ENCODE peak calls at places on chromosomes 5 and 9, in ten cellular contexts. R is fibroblast of gingiva; G is PC-3; P is KBM-7; S is effector CD4-positive, alpha-beta T cell; C is neural progenitor cell; E is GM23248; U is GDM1; W is activated T-cell treated with anti-CD3 and anti-CD28 coated beads for 4 hours; J is activated T-helper 9 cell treated with anti-CD3 and anti-CD28 coated beads, Interleukin-2, amount 50 U/mL, for 16 hours. Y is an unnamed sample.
A peak's percentile ranks its signal among the peaks of the same experiment; 100 is the strongest.

GRCh38 chr9:1018121-1018520 is 32.0 kb upstream of the DMRT2 start:
- DNase-seq in J (no peak), W (no peak), G (peak; percentile 63), C (no peak), S (no peak), E (peak; percentile 60), P (peak; percentile 43), R (no peak), U (no peak), Y (no peak)

GRCh38 chr5:167783145-167783817 is 508.2 kb upstream of the WWC1 start:
- DNase-seq in W (no peak), U (no peak), G (no peak), R (no peak), J (no peak), S (no peak), C (no peak), E (no peak), P (no peak), Y (no peak)

GRCh38 chr9:84754461-84754860 is 84.9 kb downstream of the NTRK2 start:
- DNase-seq in P (no peak), G (no peak), C (no peak), J (no peak), W (no peak), S (no peak), U (no peak), E (no peak), R (no peak), Y (no peak)

GRCh38 chr9:121884057-121884512 is 209.0 kb downstream of the TTLL11 start:
- DNase-seq in E (no peak), S (no peak), G (no peak), P (no peak), J (no peak), U (no peak), W (no peak), R (no peak), C (peak; percentile 93), Y (peak; percentile 23)

GRCh38 chr5:31048282-31048974 is 145.1 kb upstream of the CDH6 start:
- DNase-seq in J (no peak), S (no peak), W (no peak), P (no peak), G (no peak), C (no peak), R (no peak), U (no peak), E (no peak), Y (no peak)

GRCh38 chr5:73229271-73229670 is 56.3 kb downstream of the TMEM174 start:
- DNase-seq in S (no peak), W (no peak), U (no peak), P (no peak), E (peak; percentile 66), J (no peak), C (no peak), R (peak; percentile 58), G (peak; percentile 63), Y (no peak)

GRCh38 chr5:59042201-59042600 is 459.3 kb downstream of the RAB3C start:
- DNase-seq in E (peak; percentile 68), U (no peak), W (no peak), S (no peak), G (peak; percentile 70), R (peak; percentile 73), J (no peak), C (no peak), P (no peak), Y (no peak)

GRCh38 chr9:85155380-85155779 is 485.9 kb downstream of the NTRK2 start:
- DNase-seq in P (no peak), W (no peak), E (no peak), U (no peak), R (peak; percentile 69), J (no peak), G (no peak), C (no peak), S (no peak), Y (no peak)

GRCh38 chr5:150640311-150641005 is at the start of gene SYNPO:
- DNase-seq in W (no peak), S (no peak), E (peak; percentile 99), C (no peak), U (no peak), P (peak; percentile 62), R (peak; percentile 79), G (peak; percentile 94), J (no peak), Y (no peak)

GRCh38 chr5:107670028-107670926 is 460 bp downstream of the EFNA5 start:
- DNase-seq in U (no peak), P (no peak), C (peak; percentile 58), S (no peak), W (no peak), J (no peak), R (peak; percentile 26), G (peak; percentile 43), E (peak; percentile 43), Y (no peak)

GRCh38 chr5:30650311-30650710 is 543.2 kb upstream of the CDH6 start:
- DNase-seq in E (no peak), R (no peak), U (no peak), W (no peak), G (peak; percentile 26), C (no peak), P (no peak), J (no peak), S (no peak), Y (no peak)

GRCh38 chr5:7394889-7395431 is 978 bp upstream of the ADCY2 start:
- DNase-seq in S (no peak), E (no peak), R (no peak), U (no peak), G (no peak), P (no peak), C (peak; percentile 65), J (no peak), W (no peak), Y (no peak)

GRCh38 chr9:21591221-21592062 is 109.3 kb upstream of the IFNE start:
- DNase-seq in S (no peak), G (peak; percentile 90), P (peak; percentile 12), W (peak; percentile 17), U (peak; percentile 21), E (peak; percentile 99), R (peak; percentile 97), C (peak; percentile 18), J (peak; percentile 22), Y (no peak)

GRCh38 chr9:12604154-12604825 is 88.9 kb upstream of the TYRP1 start:
- DNase-seq in U (no peak), S (no peak), E (peak; percentile 38), C (no peak), R (no peak), P (no peak), W (no peak), G (peak; percentile 65), J (no peak), Y (no peak)

GRCh38 chr9:87076825-87077224 is 129.5 kb upstream of the GAS1 start:
- DNase-seq in S (no peak), J (no peak), G (no peak), C (no peak), R (no peak), W (no peak), E (no peak), P (no peak), U (no peak), Y (no peak)

GRCh38 chr9:75229605-75230332 is 141.5 kb downstream of the OSTF1 start:
- DNase-seq in G (peak; percentile 89), U (no peak), R (peak; percentile 54), J (no peak), W (no peak), E (peak; percentile 8), C (no peak), P (no peak), S (no peak), Y (no peak)

Y was measured in NCI-H2227 treated with DMSO at 0.1 percent for 48 hours.